ENCODE peak calls at places on chromosomes 7 and 10, in four cellular contexts. Z is NCI-H510A, A is B cell, T is anterior cingulate cortex. I is an unnamed sample.

GRCh38 chr10:17035446-17035845 is 94.2 kb downstream of the CUBN start:
- DNase-seq in T (no peak), Z (no peak), A (no peak), I (no peak)

GRCh38 chr10:113061054-113061430 is 111.0 kb downstream of the TCF7L2 start:
- DNase-seq in A (no peak), Z (no peak), T (no peak), I (no peak)

GRCh38 chr7:127504715-127505114 is 80.7 kb downstream of the GCC1 start:
- DNase-seq in T (no peak), A (peak; percentile 14), Z (no peak), I (no peak)

GRCh38 chr7:83359108-83359507 is 196.4 kb upstream of the PCLO start:
- DNase-seq in A (no peak), Z (no peak), T (no peak), I (no peak)

GRCh38 chr7:157027568-157028527 is 17.4 kb upstream of the MNX1 start:
- DNase-seq in A (no peak), Z (no peak), T (no peak), I (no peak)

GRCh38 chr10:49634053-49634660 is 20.3 kb downstream of the CHAT start:
- DNase-seq in T (no peak), A (no peak), Z (no peak), I (no peak)

GRCh38 chr10:34489973-34490372 is 325.1 kb downstream of the PARD3 start:
- DNase-seq in T (no peak), Z (no peak), A (no peak), I (no peak)

GRCh38 chr10:120688928-120689327 is 162.2 kb upstream of the WDR11 start:
- DNase-seq in A (no peak), Z (no peak), T (no peak), I (no peak)

GRCh38 chr7:105388373-105389089 is at the start of gene SRPK2:
- DNase-seq in Z (peak; percentile 50), T (peak; percentile 70), A (peak; percentile 96), I (peak; percentile 75)

GRCh38 chr10:36391405-36391804 is 734.0 kb upstream of the ANKRD30A start:
- DNase-seq in A (no peak), Z (no peak), T (no peak), I (no peak)

GRCh38 chr10:132310701-132311337 is 3.1 kb upstream of the STK32C start:
- DNase-seq in T (no peak), A (no peak), Z (no peak), I (no peak)

GRCh38 chr10:110488124-110488681 is 9.5 kb upstream of the DUSP5 start:
- DNase-seq in T (no peak), Z (no peak), A (no peak), I (no peak)

GRCh38 chr7:155979994-155980393 is 167.7 kb upstream of the SHH start:
- DNase-seq in T (no peak), Z (no peak), A (no peak), I (no peak)

GRCh38 chr10:34184901-34185386 is 630.2 kb downstream of the PARD3 start:
- DNase-seq in T (no peak), A (no peak), Z (no peak), I (no peak)

GRCh38 chr7:77321300-77321699 is 94.8 kb downstream of the GSAP start:
- DNase-seq in A (no peak), Z (no peak), T (no peak), I (no peak)

GRCh38 chr10:110629680-110630191 is 14.4 kb upstream of the RBM20 start:
- DNase-seq in T (no peak), A (no peak), Z (peak; percentile 89), I (peak; percentile 21)

I was measured in NCI-H187.